ENCODE peak calls at places on chromosomes 3 and 15, in eight cellular contexts. E, P, C, Y, R, J, Q and H are unnamed samples.

GRCh38 chr3:46112296-46112695 is 85.0 kb upstream of the XCR1 start:
- DNase-seq in E (no peak), P (no peak), C (no peak), Y (no peak), R (no peak), J (no peak), Q (no peak), H (no peak)

GRCh38 chr3:157201648-157202278 is 41.8 kb upstream of the CCNL1 start:
- DNase-seq in E (no peak), P (no peak), C (no peak), Y (peak; percentile 71), R (peak; percentile 5), J (no peak), Q (peak; percentile 72), H (peak; percentile 64)

GRCh38 chr15:88648357-88649214 is 9.8 kb downstream of the ISG20 start:
- DNase-seq in E (no peak), P (no peak), C (peak; percentile 54), Y (no peak), R (no peak), J (no peak), Q (no peak), H (no peak)

GRCh38 chr15:73493936-73494335 is 51.0 kb downstream of the REC114 start:
- DNase-seq in E (no peak), P (no peak), C (no peak), Y (no peak), R (no peak), J (no peak), Q (no peak), H (no peak)

GRCh38 chr3:43958973-43959372 is 268.2 kb downstream of the ABHD5 start:
- DNase-seq in E (no peak), P (no peak), C (no peak), Y (no peak), R (no peak), J (no peak), Q (no peak), H (no peak)

GRCh38 chr3:38989932-38990510 is 61.7 kb downstream of the SCN11A start:
- DNase-seq in E (no peak), P (no peak), C (no peak), Y (no peak), R (no peak), J (no peak), Q (peak; percentile 25), H (no peak)

GRCh38 chr3:107216711-107217110 is 160.5 kb upstream of the CCDC54 start:
- DNase-seq in E (no peak), P (no peak), C (no peak), Y (peak; percentile 60), R (no peak), J (no peak), Q (no peak), H (peak; percentile 75)

GRCh38 chr3:166191406-166191805 is 354.2 kb upstream of the BCHE start:
- DNase-seq in E (no peak), P (no peak), C (no peak), Y (no peak), R (no peak), J (no peak), Q (no peak), H (no peak)

GRCh38 chr3:126555795-126556636 is 2.7 kb downstream of the C3orf22 start:
- DNase-seq in E (no peak), P (no peak), C (peak; percentile 12), Y (no peak), R (no peak), J (no peak), Q (no peak), H (peak; percentile 2)

GRCh38 chr3:127288343-127288742 is 497 bp upstream of the PRR20G start:
- DNase-seq in E (no peak), P (no peak), C (no peak), Y (no peak), R (no peak), J (no peak), Q (no peak), H (no peak)

GRCh38 chr15:90022905-90023700 is 22.0 kb downstream of the ZNF710 start:
- DNase-seq in E (no peak), P (no peak), C (no peak), Y (no peak), R (no peak), J (no peak), Q (no peak), H (no peak)

GRCh38 chr15:90082140-90082713 is 20.0 kb downstream of the IDH2 start:
- DNase-seq in E (no peak), P (no peak), C (no peak), Y (no peak), R (no peak), J (no peak), Q (no peak), H (no peak)

GRCh38 chr15:91099616-91100560 is at the start of gene SV2B:
- DNase-seq in E (no peak), P (peak; percentile 23), C (peak; percentile 61), Y (no peak), R (peak; percentile 61), J (peak; percentile 13), Q (peak; percentile 63), H (peak; percentile 38)

GRCh38 chr3:142507241-142507640 is 59.4 kb upstream of the XRN1 start:
- DNase-seq in E (no peak), P (no peak), C (no peak), Y (peak; percentile 24), R (no peak), J (no peak), Q (no peak), H (peak; percentile 37)

GRCh38 chr15:38696120-38696727 is 131.6 kb upstream of the RASGRP1 start:
- DNase-seq in E (peak; percentile 69), P (no peak), C (peak; percentile 69), Y (peak; percentile 86), R (no peak), J (peak; percentile 39), Q (no peak), H (peak; percentile 82)

GRCh38 chr3:195847061-195847950 is 35.6 kb upstream of the MUC4 start:
- DNase-seq in E (no peak), P (no peak), C (no peak), Y (peak; percentile 23), R (no peak), J (no peak), Q (no peak), H (peak; percentile 21)

GRCh38 chr3:142087676-142088075 is 61.7 kb downstream of the TFDP2 start:
- DNase-seq in E (no peak), P (no peak), C (no peak), Y (peak; percentile 79), R (no peak), J (no peak), Q (no peak), H (peak; percentile 65)

GRCh38 chr3:68919000-68919399 is 13.3 kb downstream of the TAFA4 start:
- DNase-seq in E (no peak), P (no peak), C (no peak), Y (peak; percentile 10), R (no peak), J (no peak), Q (peak; percentile 1), H (peak; percentile 26)

GRCh38 chr3:174016186-174016585 is 618.6 kb downstream of the NLGN1 start:
- DNase-seq in E (no peak), P (no peak), C (no peak), Y (peak; percentile 42), R (no peak), J (no peak), Q (no peak), H (peak; percentile 34)

GRCh38 chr3:4977001-4977888 is 2.0 kb upstream of the BHLHE40 start:
- DNase-seq in E (peak; percentile 14), P (no peak), C (peak; percentile 80), Y (peak; percentile 58), R (no peak), J (peak; percentile 25), Q (no peak), H (peak; percentile 73)

GRCh38 chr3:128416578-128417150 is 50.0 kb downstream of the DNAJB8 start:
- DNase-seq in E (no peak), P (no peak), C (no peak), Y (peak; percentile 95), R (no peak), J (no peak), Q (no peak), H (peak; percentile 98)

GRCh38 chr3:10238330-10238995 is 9.8 kb upstream of the TATDN2 start:
- DNase-seq in E (no peak), P (no peak), C (peak; percentile 40), Y (no peak), R (no peak), J (no peak), Q (no peak), H (no peak)

GRCh38 chr3:184227481-184227935 is 1.9 kb upstream of the VWA5B2 start:
- DNase-seq in E (peak; percentile 20), P (no peak), C (peak; percentile 66), Y (peak; percentile 58), R (no peak), J (peak; percentile 17), Q (peak; percentile 42), H (peak; percentile 77)

GRCh38 chr15:68366314-68366713 is 65.6 kb downstream of the ITGA11 start:
- DNase-seq in E (no peak), P (no peak), C (no peak), Y (no peak), R (no peak), J (no peak), Q (peak; percentile 28), H (no peak)